ENCODE peak calls at places on chromosomes 7 and 10, in ten cellular contexts. B, T, J, W, F, O, H, X, E and U are unnamed samples.

GRCh38 chr7:84629640-84630318 is 435.2 kb upstream of the SEMA3A start:
- DNase-seq in B (no peak), T (no peak), J (no peak), W (no peak), F (no peak), O (no peak), H (no peak), X (no peak), E (no peak), U (no peak)

GRCh38 chr7:108415821-108416536 is 40.3 kb downstream of the NRCAM start:
- DNase-seq in B (peak; percentile 14), T (peak; percentile 20), J (no peak), W (no peak), F (no peak), O (peak; percentile 53), H (no peak), X (no peak), E (no peak), U (no peak)

GRCh38 chr7:91019686-91020385 is 244.4 kb upstream of the FZD1 start:
- DNase-seq in B (no peak), T (no peak), J (no peak), W (no peak), F (no peak), O (no peak), H (no peak), X (no peak), E (no peak), U (no peak)

GRCh38 chr7:1850976-1851571 is 181.0 kb downstream of the ELFN1 start:
- DNase-seq in B (no peak), T (no peak), J (no peak), W (no peak), F (peak; percentile 42), O (no peak), H (no peak), X (peak; percentile 57), E (no peak), U (no peak)

GRCh38 chr7:43511029-43511428 is 71.9 kb upstream of the STK17A start:
- DNase-seq in B (no peak), T (no peak), J (no peak), W (no peak), F (no peak), O (no peak), H (no peak), X (no peak), E (no peak), U (no peak)

GRCh38 chr10:11539191-11539868 is 72.1 kb downstream of the USP6NL start:
- DNase-seq in B (no peak), T (peak; percentile 50), J (no peak), W (no peak), F (no peak), O (no peak), H (no peak), X (no peak), E (no peak), U (no peak)

GRCh38 chr7:8035647-8036518 is 67.3 kb downstream of the GLCCI1 start:
- DNase-seq in B (no peak), T (peak; percentile 45), J (peak; percentile 8), W (no peak), F (no peak), O (no peak), H (no peak), X (no peak), E (no peak), U (no peak)

GRCh38 chr10:5014936-5015335 is 11.3 kb upstream of the AKR1C2 start:
- DNase-seq in B (no peak), T (peak; percentile 30), J (no peak), W (no peak), F (no peak), O (no peak), H (no peak), X (no peak), E (no peak), U (no peak)

GRCh38 chr10:73838008-73838567 is 26.7 kb upstream of the NDST2 start:
- DNase-seq in B (no peak), T (no peak), J (no peak), W (no peak), F (no peak), O (no peak), H (no peak), X (no peak), E (no peak), U (no peak)

GRCh38 chr10:78756604-78757442 is 311.9 kb upstream of the ZMIZ1 start:
- DNase-seq in B (peak; percentile 81), T (peak; percentile 98), J (peak; percentile 95), W (no peak), F (peak; percentile 81), O (no peak), H (peak; percentile 1), X (peak; percentile 82), E (peak; percentile 77), U (no peak)

GRCh38 chr7:1697499-1698125 is 27.5 kb downstream of the ELFN1 start:
- DNase-seq in B (no peak), T (no peak), J (no peak), W (no peak), F (no peak), O (no peak), H (no peak), X (peak; percentile 25), E (peak; percentile 30), U (no peak)

GRCh38 chr10:112226439-112227248 is 43.1 kb upstream of the GPAM start:
- DNase-seq in B (no peak), T (no peak), J (no peak), W (no peak), F (no peak), O (no peak), H (no peak), X (no peak), E (no peak), U (no peak)

GRCh38 chr10:124306520-124306919 is 112.2 kb downstream of the OAT start:
- DNase-seq in B (no peak), T (no peak), J (no peak), W (no peak), F (no peak), O (no peak), H (no peak), X (no peak), E (no peak), U (no peak)

GRCh38 chr10:109894516-109894915 is 28.8 kb downstream of the XPNPEP1 start:
- DNase-seq in B (peak; percentile 48), T (peak; percentile 94), J (no peak), W (no peak), F (peak; percentile 52), O (peak; percentile 13), H (no peak), X (no peak), E (peak; percentile 75), U (no peak)

GRCh38 chr7:19235680-19236079 is 90.5 kb upstream of the FERD3L start:
- DNase-seq in B (no peak), T (no peak), J (no peak), W (no peak), F (no peak), O (no peak), H (no peak), X (no peak), E (no peak), U (no peak)

GRCh38 chr7:131196808-131197207 is 130.9 kb upstream of the MKLN1 start:
- DNase-seq in B (no peak), T (peak; percentile 29), J (peak; percentile 9), W (no peak), F (no peak), O (no peak), H (no peak), X (no peak), E (no peak), U (peak; percentile 17)

GRCh38 chr7:83429493-83429892 is 219.4 kb downstream of the SEMA3E start:
- DNase-seq in B (no peak), T (no peak), J (no peak), W (no peak), F (no peak), O (no peak), H (no peak), X (no peak), E (no peak), U (no peak)

GRCh38 chr7:43619213-43620012 is 36.5 kb downstream of the STK17A start:
- DNase-seq in B (no peak), T (no peak), J (peak; percentile 12), W (no peak), F (no peak), O (no peak), H (no peak), X (no peak), E (no peak), U (no peak)

GRCh38 chr10:87861034-87861433 is 2.3 kb downstream of the KLLN start:
- DNase-seq in B (no peak), T (no peak), J (no peak), W (no peak), F (no peak), O (no peak), H (no peak), X (no peak), E (no peak), U (no peak)

GRCh38 chr10:118721005-118721876 is 33.5 kb downstream of the CACUL1 start:
- DNase-seq in B (peak; percentile 14), T (peak; percentile 56), J (peak; percentile 15), W (peak; percentile 33), F (no peak), O (peak; percentile 1), H (peak; percentile 72), X (no peak), E (peak; percentile 68), U (peak; percentile 66)

GRCh38 chr10:56319386-56319785 is 41.7 kb downstream of the ZWINT start:
- DNase-seq in B (no peak), T (peak; percentile 4), J (no peak), W (no peak), F (no peak), O (no peak), H (no peak), X (no peak), E (no peak), U (no peak)

GRCh38 chr7:138350701-138351357 is 109.2 kb upstream of the TRIM24 start:
- DNase-seq in B (no peak), T (no peak), J (no peak), W (no peak), F (no peak), O (no peak), H (no peak), X (no peak), E (no peak), U (no peak)

GRCh38 chr7:47428052-47428779 is 153.7 kb downstream of the TNS3 start:
- DNase-seq in B (no peak), T (no peak), J (no peak), W (no peak), F (no peak), O (peak; percentile 78), H (no peak), X (no peak), E (peak; percentile 52), U (no peak)

GRCh38 chr7:27684491-27684890 is 21.8 kb upstream of the HIBADH start:
- DNase-seq in B (no peak), T (no peak), J (no peak), W (no peak), F (no peak), O (no peak), H (no peak), X (no peak), E (no peak), U (no peak)

GRCh38 chr7:101644879-101645278 is 15.8 kb upstream of the MYL10 start:
- DNase-seq in B (no peak), T (no peak), J (no peak), W (no peak), F (no peak), O (no peak), H (no peak), X (no peak), E (no peak), U (no peak)

GRCh38 chr7:134174797-134175261 is 47.7 kb downstream of the LRGUK start:
- DNase-seq in B (no peak), T (peak; percentile 75), J (peak; percentile 24), W (no peak), F (no peak), O (no peak), H (no peak), X (no peak), E (no peak), U (no peak)

GRCh38 chr7:109003742-109004141 is 434.1 kb downstream of the DNAJB9 start:
- DNase-seq in B (no peak), T (no peak), J (no peak), W (no peak), F (no peak), O (no peak), H (no peak), X (no peak), E (no peak), U (no peak)

GRCh38 chr10:12975266-12975665 is 26.2 kb downstream of the CCDC3 start:
- DNase-seq in B (no peak), T (no peak), J (no peak), W (no peak), F (no peak), O (no peak), H (no peak), X (no peak), E (no peak), U (no peak)